ENCODE peak calls at places on chromosomes 4 and X, in eight cellular contexts. X is NCI-H1092 treated with DMSO at 0.1 percent for 48 hours; N is activated naive CD4-positive, alpha-beta T cell treated with anti-CD3 and anti-CD28 coated beads for 36 hours; K is heart left ventricle; P is kidney glomerular epithelial cell; O is left colon; F is esophagus squamous epithelium; Q is activated CD4-positive, alpha-beta T cell treated with anti-CD3 and anti-CD28 coated beads, Interleukin-2, amount 10 ng/mL, durations not matched to agents 7 days and 5 days. Y is an unnamed sample.

GRCh38 chrX:19852014-19853005 is 35.1 kb downstream of the SH3KBP1 start:
- DNase-seq in X (no peak), N (no peak), K (peak), P (no peak), O (no peak), F (no peak), Q (no peak), Y (no peak)

GRCh38 chr4:107148922-107149321 is 112.8 kb upstream of the DKK2 start:
- DNase-seq in X (no peak), N (no peak), K (no peak), P (no peak), O (no peak), F (no peak), Q (no peak), Y (no peak)

GRCh38 chr4:8922481-8922880 is 50.8 kb upstream of the HMX1 start:
- DNase-seq in X (no peak), N (no peak), K (no peak), P (no peak), O (no peak), F (no peak), Q (no peak), Y (no peak)

GRCh38 chr4:107760281-107760947 is 40.4 kb upstream of the PAPSS1 start:
- DNase-seq in X (no peak), N (no peak), K (no peak), P (no peak), O (peak), F (no peak), Q (no peak), Y (no peak)

GRCh38 chr4:163173713-163174112 is 7.0 kb upstream of the NAF1 start:
- DNase-seq in X (no peak), N (no peak), K (no peak), P (no peak), O (no peak), F (no peak), Q (no peak), Y (no peak)

GRCh38 chrX:75155454-75155829 is 641 bp downstream of the ABCB7 start:
- DNase-seq in X (peak), N (peak), K (no peak), P (no peak), O (no peak), F (no peak), Q (no peak), Y (no peak)

GRCh38 chr4:11271263-11271662 is 157.4 kb downstream of the HS3ST1 start:
- DNase-seq in X (no peak), N (no peak), K (no peak), P (no peak), O (peak), F (no peak), Q (no peak), Y (no peak)

GRCh38 chr4:117093581-117093980 is 8.2 kb upstream of the TRAM1L1 start:
- DNase-seq in X (no peak), N (no peak), K (no peak), P (peak), O (no peak), F (no peak), Q (no peak), Y (peak)

GRCh38 chrX:31580726-31581125 is 508.9 kb upstream of the FTHL17 start:
- DNase-seq in X (no peak), N (no peak), K (no peak), P (peak), O (no peak), F (no peak), Q (no peak), Y (peak)

GRCh38 chr4:109009909-109010308 is 247.1 kb upstream of the ETNPPL start:
- DNase-seq in X (no peak), N (no peak), K (no peak), P (no peak), O (no peak), F (no peak), Q (no peak), Y (no peak)

GRCh38 chrX:109600114-109600710 is 24.8 kb downstream of the KCNE5 start:
- DNase-seq in X (peak), N (no peak), K (peak), P (no peak), O (no peak), F (no peak), Q (no peak), Y (no peak)

GRCh38 chr4:175457956-175458355 is 354.1 kb downstream of the GPM6A start:
- DNase-seq in X (no peak), N (no peak), K (no peak), P (no peak), O (no peak), F (no peak), Q (no peak), Y (no peak)

GRCh38 chr4:99998062-99998880 is 48.2 kb upstream of the H2AZ1 start:
- DNase-seq in X (peak), N (peak), K (no peak), P (peak), O (no peak), F (no peak), Q (no peak), Y (peak)

GRCh38 chr4:43619219-43619618 is 726.7 kb downstream of the GRXCR1 start:
- DNase-seq in X (no peak), N (no peak), K (no peak), P (no peak), O (no peak), F (no peak), Q (no peak), Y (no peak)

GRCh38 chr4:1130318-1131186 is 17.2 kb upstream of the RNF212 start:
- DNase-seq in X (peak), N (peak), K (peak), P (peak), O (peak), F (no peak), Q (peak), Y (peak)

GRCh38 chrX:38732866-38733265 is 68.4 kb upstream of the MID1IP1 start:
- DNase-seq in X (no peak), N (no peak), K (no peak), P (no peak), O (no peak), F (no peak), Q (no peak), Y (peak)

GRCh38 chrX:2829066-2829430 is 318 bp downstream of the GYG2 start:
- DNase-seq in X (no peak), N (no peak), K (no peak), P (no peak), O (peak), F (no peak), Q (no peak), Y (no peak)

GRCh38 chr4:1170156-1170804 is 2.1 kb downstream of the SPON2 start:
- DNase-seq in X (no peak), N (no peak), K (no peak), P (no peak), O (no peak), F (no peak), Q (no peak), Y (no peak)

GRCh38 chr4:41839945-41840854 is 91.7 kb upstream of the PHOX2B start:
- DNase-seq in X (no peak), N (no peak), K (no peak), P (no peak), O (no peak), F (no peak), Q (no peak), Y (peak)

GRCh38 chrX:149909324-149910177 is 19.8 kb upstream of the HSFX4 start:
- DNase-seq in X (no peak), N (peak), K (no peak), P (no peak), O (no peak), F (no peak), Q (no peak), Y (no peak)

GRCh38 chr4:151226004-151226932 is 50.7 kb upstream of the PRSS48 start:
- DNase-seq in X (no peak), N (no peak), K (no peak), P (peak), O (no peak), F (no peak), Q (no peak), Y (peak)

GRCh38 chr4:168521736-168522135 is 24.9 kb downstream of the PALLD start:
- DNase-seq in X (no peak), N (no peak), K (no peak), P (no peak), O (no peak), F (no peak), Q (no peak), Y (no peak)

GRCh38 chr4:125838924-125839323 is 524.2 kb downstream of the FAT4 start:
- DNase-seq in X (no peak), N (no peak), K (no peak), P (no peak), O (no peak), F (no peak), Q (no peak), Y (no peak)

GRCh38 chr4:1502501-1502886 is 96.3 kb upstream of the NKX1-1 start:
- DNase-seq in X (no peak), N (no peak), K (peak), P (no peak), O (no peak), F (no peak), Q (no peak), Y (no peak)

GRCh38 chrX:7334253-7334935 is 186.4 kb upstream of the PUDP start:
- DNase-seq in X (no peak), N (no peak), K (no peak), P (no peak), O (no peak), F (no peak), Q (no peak), Y (no peak)

GRCh38 chr4:152998861-152999260 is 62.7 kb downstream of the FHDC1 start:
- DNase-seq in X (no peak), N (no peak), K (no peak), P (no peak), O (no peak), F (no peak), Q (no peak), Y (no peak)

GRCh38 chr4:184899261-184900134 is 73.7 kb upstream of the ACSL1 start:
- DNase-seq in X (no peak), N (no peak), K (peak), P (peak), O (peak), F (no peak), Q (no peak), Y (peak)

GRCh38 chr4:89482248-89482647 is 174.6 kb upstream of the GPRIN3 start:
- DNase-seq in X (peak), N (peak), K (no peak), P (no peak), O (no peak), F (no peak), Q (no peak), Y (peak)

GRCh38 chr4:13329340-13329850 is 154.7 kb downstream of the RAB28 start:
- DNase-seq in X (no peak), N (no peak), K (no peak), P (no peak), O (no peak), F (no peak), Q (no peak), Y (no peak)

GRCh38 chr4:57966987-57967760 is 857.0 kb upstream of the IGFBP7 start:
- DNase-seq in X (no peak), N (no peak), K (no peak), P (no peak), O (no peak), F (no peak), Q (no peak), Y (no peak)

GRCh38 chrX:24371391-24371972 is 11.0 kb downstream of the SUPT20HL1 start:
- DNase-seq in X (peak), N (peak), K (peak), P (peak), O (peak), F (no peak), Q (peak), Y (peak)

GRCh38 chr4:82500106-82500738 is 61.6 kb downstream of the TMEM150C start:
- DNase-seq in X (peak), N (no peak), K (no peak), P (no peak), O (no peak), F (no peak), Q (no peak), Y (no peak)

GRCh38 chrX:68832516-68833447 is 4.0 kb downstream of the EFNB1 start:
- DNase-seq in X (no peak), N (no peak), K (peak), P (no peak), O (no peak), F (no peak), Q (no peak), Y (no peak)

GRCh38 chrX:311156-312129 is 7.2 kb downstream of the GTPBP6 start:
- DNase-seq in X (no peak), N (no peak), K (peak), P (no peak), O (no peak), F (no peak), Q (no peak), Y (no peak)

GRCh38 chr4:8086751-8087445 is 71.7 kb downstream of the ABLIM2 start:
- DNase-seq in X (no peak), N (no peak), K (no peak), P (no peak), O (no peak), F (no peak), Q (no peak), Y (no peak)